ENCODE peak calls at places on chromosome 1, in five cellular contexts. O is NCI-H2171; F is posterior vena cava; E is Peyer's patch; I is stimulated activated CD4-positive, alpha-beta T cell treated with anti-CD3 and anti-CD28 coated beads, Interleukin-1b, Interleukin-23, amount 100 ng/mL, for 4 hours. U is an unnamed sample.

GRCh38 chr1:233651563-233652233 is 37.8 kb downstream of the KCNK1 start:
- DNase-seq in F (no peak), I (no peak), O (no peak), E (no peak), U (no peak)

GRCh38 chr1:30283199-30283962 is 440.0 kb downstream of the MATN1 start:
- DNase-seq in I (no peak), E (no peak), F (no peak), O (no peak), U (no peak)

GRCh38 chr1:115237507-115237906 is 100.5 kb downstream of the NGF start:
- DNase-seq in O (no peak), I (no peak), F (no peak), E (no peak), U (no peak)

GRCh38 chr1:231039161-231040018 is 664 bp downstream of the FAM89A start:
- DNase-seq in O (peak), I (peak), F (no peak), E (peak), U (no peak)

GRCh38 chr1:91199988-91200387 is 178.2 kb upstream of the ZNF644 start:
- DNase-seq in E (no peak), F (no peak), I (no peak), O (no peak), U (no peak)

GRCh38 chr1:65235867-65236805 is 73.2 kb upstream of the DNAJC6 start:
- DNase-seq in E (no peak), F (no peak), O (no peak), I (no peak), U (no peak)

GRCh38 chr1:34578306-34578705 is 176.5 kb upstream of the GJB5 start:
- DNase-seq in F (no peak), E (no peak), I (no peak), O (no peak), U (no peak)

GRCh38 chr1:179806333-179806732 is 63.2 kb downstream of the FAM163A start:
- DNase-seq in I (no peak), F (no peak), E (no peak), O (no peak), U (no peak)

GRCh38 chr1:59917026-59917784 is 9.4 kb downstream of the CYP2J2 start:
- DNase-seq in F (no peak), E (no peak), I (no peak), O (no peak), U (no peak)

GRCh38 chr1:116256875-116257823 is 115.9 kb upstream of the ATP1A1 start:
- DNase-seq in I (no peak), E (no peak), F (no peak), O (peak), U (peak)

GRCh38 chr1:1168451-1169411 is 4.9 kb upstream of the TTLL10 start:
- DNase-seq in F (no peak), I (no peak), O (no peak), E (no peak), U (no peak)

GRCh38 chr1:167791281-167792209 is 69.8 kb downstream of the MPZL1 start:
- DNase-seq in E (no peak), F (no peak), O (peak), I (no peak), U (peak)

GRCh38 chr1:240611619-240612490 is at the start of gene GREM2:
- DNase-seq in I (peak), F (peak), O (no peak), E (no peak), U (peak)

GRCh38 chr1:1291611-1292441 is 11.6 kb downstream of the SCNN1D start:
- DNase-seq in O (peak), I (peak), E (peak), F (no peak), U (peak)

GRCh38 chr1:29179641-29180184 is 2.0 kb downstream of the SRSF4 start:
- DNase-seq in F (no peak), O (no peak), I (no peak), E (no peak), U (no peak)

GRCh38 chr1:24092979-24093378 is 19.0 kb downstream of the MYOM3 start:
- DNase-seq in I (no peak), E (no peak), O (no peak), F (no peak), U (no peak)

GRCh38 chr1:27026621-27027574 is 14.2 kb upstream of the TENT5B start:
- DNase-seq in O (no peak), F (peak), E (peak), I (no peak), U (peak)

GRCh38 chr1:62782197-62782886 is 1.6 kb upstream of the ATG4C start:
- DNase-seq in O (no peak), I (no peak), E (no peak), F (no peak), U (no peak)

GRCh38 chr1:204945565-204945977 is 74.9 kb downstream of the NFASC start:
- DNase-seq in F (no peak), E (no peak), I (no peak), O (no peak), U (no peak)

GRCh38 chr1:164380893-164381292 is 178.1 kb upstream of the PBX1 start:
- DNase-seq in I (no peak), F (no peak), O (no peak), E (no peak), U (no peak)

GRCh38 chr1:161098161-161099068 is at the start of gene KLHDC9:
- DNase-seq in F (peak), O (peak), I (peak), E (peak), U (peak)